ENCODE peak calls at places on chromosomes 6 and 20, in nine cellular contexts. W is GM12878, U is lower leg skin, M is GOT3, Y is fibroblast of mammary gland, S is EL, Z is progenitor cell of endocrine pancreas, R is posterior cingulate gyrus, J is anterior cingulate cortex. B is an unnamed sample.

GRCh38 chr6:31462026-31462963 is 35.6 kb upstream of the MICB start:
- DNase-seq in W (no peak), S (peak), Y (peak), Z (no peak), R (no peak), M (no peak), J (no peak), U (no peak), B (no peak)

GRCh38 chr6:147298461-147298860 is 94.2 kb downstream of the STXBP5 start:
- DNase-seq in R (no peak), W (no peak), Y (peak), J (no peak), U (no peak), S (no peak), M (no peak), Z (no peak), B (no peak)

GRCh38 chr6:10404799-10405524 is 9.9 kb downstream of the TFAP2A start:
- DNase-seq in M (no peak), U (no peak), Z (no peak), S (peak), W (no peak), J (no peak), R (no peak), Y (no peak), B (no peak)

GRCh38 chr6:27295301-27296079 is 16.6 kb downstream of the POM121L2 start:
- DNase-seq in Z (no peak), U (no peak), M (no peak), W (no peak), R (no peak), Y (peak), J (no peak), S (peak), B (peak)

GRCh38 chr6:24858154-24858801 is 59.6 kb upstream of the ARMH2 start:
- DNase-seq in S (peak), M (no peak), R (no peak), Z (no peak), J (no peak), U (peak), W (peak), Y (peak), B (no peak)

GRCh38 chr6:52834481-52834880 is 6.1 kb downstream of the GSTA5 start:
- DNase-seq in W (no peak), S (peak), R (no peak), J (no peak), U (no peak), Z (no peak), M (no peak), Y (peak), B (no peak)

GRCh38 chr6:168157272-168158007 is 78.4 kb upstream of the FRMD1 start:
- DNase-seq in Z (no peak), R (no peak), W (no peak), J (no peak), M (no peak), S (peak), U (no peak), Y (peak), B (no peak)

GRCh38 chr20:50992733-50993457 is 30.0 kb downstream of the KCNG1 start:
- DNase-seq in S (peak), M (no peak), W (peak), J (no peak), Z (no peak), Y (peak), R (no peak), U (no peak), B (peak)

GRCh38 chr6:74467533-74468215 is 738.2 kb downstream of the COL12A1 start:
- DNase-seq in M (no peak), R (no peak), J (no peak), Z (no peak), U (no peak), S (no peak), Y (no peak), W (no peak), B (no peak)

GRCh38 chr6:50821431-50822077 is 2.9 kb downstream of the TFAP2B start:
- DNase-seq in U (no peak), S (no peak), J (no peak), R (no peak), M (no peak), Y (no peak), W (no peak), Z (no peak), B (no peak)

GRCh38 chr6:90233994-90234393 is 62.6 kb downstream of the BACH2 start:
- DNase-seq in J (no peak), Z (no peak), Y (no peak), W (no peak), R (no peak), M (no peak), S (no peak), U (no peak), B (no peak)

GRCh38 chr6:55014321-55015088 is 159.8 kb upstream of the HCRTR2 start:
- DNase-seq in U (no peak), M (no peak), J (no peak), S (no peak), Y (no peak), W (no peak), Z (no peak), R (no peak), B (no peak)

GRCh38 chr6:118284736-118285360 is 263.2 kb upstream of the PLN start:
- DNase-seq in J (no peak), Z (no peak), Y (peak), W (no peak), M (no peak), R (no peak), U (no peak), S (peak), B (no peak)

GRCh38 chr6:169812257-169812644 is 60.8 kb downstream of the ERMARD start:
- DNase-seq in J (no peak), R (no peak), M (no peak), Y (no peak), S (no peak), Z (no peak), W (no peak), U (no peak), B (no peak)

GRCh38 chr6:42158011-42158410 is 15.2 kb upstream of the GUCA1A start:
- DNase-seq in U (peak), M (no peak), Z (no peak), Y (peak), S (peak), W (no peak), R (no peak), J (no peak), B (no peak)

GRCh38 chr6:43744490-43744889 is 25.5 kb upstream of the VEGFA start:
- DNase-seq in J (no peak), U (no peak), S (no peak), R (no peak), Y (no peak), Z (no peak), W (no peak), M (no peak), B (no peak)

GRCh38 chr6:45655630-45656422 is 278.1 kb upstream of the SUPT3H start:
- DNase-seq in Z (no peak), J (no peak), U (no peak), M (peak), R (no peak), Y (peak), S (peak), W (no peak), B (no peak)

GRCh38 chr20:50546729-50547314 is 36.6 kb downstream of the PTPN1 start:
- DNase-seq in J (no peak), U (no peak), R (no peak), W (no peak), S (no peak), Z (no peak), M (no peak), Y (no peak), B (no peak)

GRCh38 chr6:18510644-18511033 is 123.5 kb downstream of the RNF144B start:
- DNase-seq in R (no peak), U (no peak), Y (no peak), J (no peak), Z (no peak), W (no peak), S (no peak), M (no peak), B (no peak)

GRCh38 chr6:52839124-52840055 is 1.2 kb downstream of the GSTA5 start:
- DNase-seq in U (peak), M (no peak), J (no peak), Y (peak), W (no peak), S (peak), R (no peak), Z (peak), B (peak)

GRCh38 chr20:32811886-32812285 is 7.9 kb upstream of the MAPRE1 start:
- DNase-seq in R (no peak), U (no peak), J (no peak), Z (no peak), Y (no peak), W (no peak), S (no peak), M (no peak), B (no peak)

GRCh38 chr6:108621117-108621516 is 60.4 kb downstream of the FOXO3 start:
- DNase-seq in J (no peak), R (no peak), Z (no peak), U (no peak), Y (peak), S (peak), M (no peak), W (no peak), B (no peak)

B was measured in neural crest cell.